ENCODE peak calls at places on chromosomes 4 and X, in six cellular contexts. W is NCI-H748 treated with DMSO at 0.1 percent for 48 hours; C is left ventricle myocardium superior; P is activated CD4-positive, alpha-beta T cell treated with anti-CD3 and anti-CD28 coated beads for 36 hours; T is foreskin fibroblast; A is endothelial cell. K is an unnamed sample.

GRCh38 chrX:154603438-154604430 is 15.3 kb downstream of the CTAG1B start:
- DNase-seq in W (no peak), C (no peak), P (no peak), T (peak; percentile 80), A (no peak), K (no peak)

GRCh38 chr4:187127456-187127855 is 403.8 kb upstream of the FAT1 start:
- DNase-seq in W (no peak), C (no peak), P (no peak), T (no peak), A (no peak), K (no peak)

GRCh38 chr4:151866266-151866918 is 105.6 kb upstream of the GATB start:
- DNase-seq in W (no peak), C (peak; percentile 33), P (no peak), T (no peak), A (no peak), K (no peak)

GRCh38 chrX:152313529-152314302 is 137.4 kb downstream of the GABRA3 start:
- DNase-seq in W (no peak), C (no peak), P (no peak), T (no peak), A (no peak), K (no peak)

GRCh38 chrX:19852014-19853005 is 35.1 kb downstream of the SH3KBP1 start:
- DNase-seq in W (no peak), C (peak; percentile 46), P (no peak), T (peak; percentile 47), A (no peak), K (no peak)

GRCh38 chrX:131763674-131764073 is 219.8 kb downstream of the OR13H1 start:
- DNase-seq in W (no peak), C (no peak), P (no peak), T (no peak), A (no peak), K (peak; percentile 77)

GRCh38 chrX:112997991-112998390 is 157.4 kb upstream of the AMOT start:
- DNase-seq in W (no peak), C (no peak), P (no peak), T (no peak), A (no peak), K (no peak)

GRCh38 chr4:83516042-83516772 is 19.7 kb upstream of the GPAT3 start:
- DNase-seq in W (no peak), C (no peak), P (no peak), T (peak; percentile 69), A (no peak), K (no peak)

GRCh38 chrX:155068165-155068564 is 2.8 kb downstream of the CMC4 start:
- DNase-seq in W (no peak), C (no peak), P (no peak), T (peak; percentile 82), A (no peak), K (no peak)

GRCh38 chr4:77994194-77994721 is 62.9 kb upstream of the FRAS1 start:
- DNase-seq in W (no peak), C (no peak), P (peak; percentile 14), T (peak; percentile 81), A (peak; percentile 62), K (no peak)

GRCh38 chr4:3328814-3329663 is 36.2 kb downstream of the RGS12 start:
- DNase-seq in W (no peak), C (no peak), P (no peak), T (no peak), A (no peak), K (no peak)

GRCh38 chrX:55801811-55802210 is 84.3 kb downstream of the RRAGB start:
- DNase-seq in W (no peak), C (no peak), P (no peak), T (no peak), A (no peak), K (no peak)

GRCh38 chrX:17700976-17701375 is 36.3 kb upstream of the SCML1 start:
- DNase-seq in W (no peak), C (no peak), P (no peak), T (no peak), A (no peak), K (no peak)

GRCh38 chr4:77367638-77368037 is 210.6 kb downstream of the CCNG2 start:
- DNase-seq in W (no peak), C (no peak), P (no peak), T (no peak), A (no peak), K (no peak)

GRCh38 chr4:137065306-137065705 is 467.0 kb downstream of the PCDH18 start:
- DNase-seq in W (no peak), C (no peak), P (no peak), T (peak; percentile 15), A (no peak), K (no peak)

GRCh38 chr4:15654556-15655222 is 468 bp downstream of the FBXL5 start:
- DNase-seq in W (no peak), C (peak; percentile 63), P (peak; percentile 61), T (peak; percentile 49), A (peak; percentile 49), K (no peak)

GRCh38 chr4:7193040-7193958 is 961 bp downstream of the SORCS2 start:
- DNase-seq in W (no peak), C (no peak), P (no peak), T (peak; percentile 18), A (no peak), K (no peak)

GRCh38 chr4:91256043-91256442 is 1047.7 kb upstream of the GRID2 start:
- DNase-seq in W (no peak), C (no peak), P (no peak), T (no peak), A (no peak), K (no peak)

K was measured in NCI-H1417 treated with DMSO at 0.1 percent for 48 hours.